ENCODE peak calls at places on chromosomes 3 and 15, in five cellular contexts. J, K, W, V and O are unnamed samples.

GRCh38 chr3:4504340-4505261 is 11.5 kb downstream of the ITPR1 start:
- DNase-seq in J (peak; percentile 72), K (no peak), W (no peak), V (no peak), O (peak; percentile 20)

GRCh38 chr3:30418443-30418842 is 188.0 kb upstream of the TGFBR2 start:
- DNase-seq in J (no peak), K (no peak), W (no peak), V (no peak), O (no peak)

GRCh38 chr3:194930439-194931204 is 244.9 kb downstream of the FAM43A start:
- DNase-seq in J (no peak), K (peak; percentile 58), W (no peak), V (peak; percentile 13), O (no peak)

GRCh38 chr3:69838217-69838616 is 99.0 kb downstream of the MITF start:
- DNase-seq in J (no peak), K (peak; percentile 86), W (no peak), V (peak; percentile 94), O (no peak)

GRCh38 chr3:106629215-106629832 is 747.9 kb upstream of the CCDC54 start:
- DNase-seq in J (no peak), K (no peak), W (no peak), V (no peak), O (no peak)

GRCh38 chr3:170178631-170179030 is 2.9 kb downstream of the PHC3 start:
- DNase-seq in J (no peak), K (no peak), W (no peak), V (no peak), O (peak; percentile 17)

GRCh38 chr3:132288357-132288756 is 28.9 kb upstream of the ACP3 start:
- DNase-seq in J (no peak), K (peak; percentile 31), W (no peak), V (no peak), O (no peak)

GRCh38 chr3:28286595-28286994 is 45.2 kb downstream of the CMC1 start:
- DNase-seq in J (no peak), K (no peak), W (no peak), V (no peak), O (no peak)

GRCh38 chr15:43735402-43735801 is 10.8 kb upstream of the PDIA3 start:
- DNase-seq in J (no peak), K (no peak), W (no peak), V (no peak), O (no peak)

GRCh38 chr3:52318186-52318793 is 2.2 kb downstream of the DNAH1 start:
- DNase-seq in J (no peak), K (no peak), W (no peak), V (no peak), O (no peak)

GRCh38 chr15:78149805-78150751 is 916 bp downstream of the IDH3A start:
- DNase-seq in J (peak; percentile 16), K (no peak), W (no peak), V (no peak), O (no peak)

GRCh38 chr3:66302288-66302687 is 81.5 kb downstream of the SLC25A26 start:
- DNase-seq in J (no peak), K (peak; percentile 4), W (no peak), V (no peak), O (no peak)

GRCh38 chr3:125123455-125123854 is 67.7 kb upstream of the HEG1 start:
- DNase-seq in J (no peak), K (no peak), W (no peak), V (no peak), O (no peak)

GRCh38 chr3:47418167-47419082 is 37.6 kb downstream of the PTPN23 start:
- DNase-seq in J (no peak), K (no peak), W (no peak), V (no peak), O (no peak)

GRCh38 chr3:122353215-122353614 is 28.2 kb downstream of the CSTA start:
- DNase-seq in J (no peak), K (no peak), W (no peak), V (no peak), O (no peak)

GRCh38 chr3:128326051-128326823 is 140.5 kb downstream of the DNAJB8 start:
- DNase-seq in J (no peak), K (no peak), W (no peak), V (no peak), O (no peak)

GRCh38 chr3:31670722-31671121 is 138.0 kb downstream of the STT3B start:
- DNase-seq in J (no peak), K (no peak), W (no peak), V (no peak), O (no peak)

GRCh38 chr3:123180791-123181190 is 21.0 kb upstream of the SEC22A start:
- DNase-seq in J (no peak), K (no peak), W (no peak), V (no peak), O (no peak)

GRCh38 chr3:171351676-171352075 is 108.5 kb downstream of the TNIK start:
- DNase-seq in J (no peak), K (peak; percentile 96), W (no peak), V (peak; percentile 60), O (no peak)

GRCh38 chr3:179432021-179432420 is 19.2 kb downstream of the GNB4 start:
- DNase-seq in J (peak; percentile 26), K (no peak), W (no peak), V (no peak), O (no peak)

GRCh38 chr15:29676961-29677402 is 145.3 kb downstream of the TJP1 start:
- DNase-seq in J (no peak), K (peak; percentile 58), W (no peak), V (no peak), O (no peak)

GRCh38 chr15:27392163-27392562 is 421.2 kb downstream of the GABRG3 start:
- DNase-seq in J (no peak), K (no peak), W (no peak), V (no peak), O (no peak)

GRCh38 chr15:67495585-67495984 is 25.3 kb upstream of the C15orf61 start:
- DNase-seq in J (no peak), K (no peak), W (no peak), V (no peak), O (no peak)

GRCh38 chr3:67384790-67385397 is 269.5 kb downstream of the SUCLG2 start:
- DNase-seq in J (peak; percentile 27), K (peak; percentile 24), W (no peak), V (peak; percentile 13), O (peak; percentile 24)

GRCh38 chr3:44326515-44326914 is 12.1 kb upstream of the TCAIM start:
- DNase-seq in J (no peak), K (no peak), W (no peak), V (no peak), O (no peak)

GRCh38 chr3:138946554-138947302 is at the start of the genes FOXL2 and FOXL2NB:
- DNase-seq in J (no peak), K (no peak), W (no peak), V (no peak), O (no peak)

GRCh38 chr3:112519424-112520001 is 20.2 kb upstream of the BTLA start:
- DNase-seq in J (peak; percentile 38), K (peak; percentile 90), W (no peak), V (peak; percentile 50), O (no peak)

GRCh38 chr15:87829651-87830050 is 426.9 kb downstream of the NTRK3 start:
- DNase-seq in J (no peak), K (no peak), W (no peak), V (no peak), O (no peak)

GRCh38 chr3:58670506-58671125 is 4.0 kb upstream of the FAM3D start:
- DNase-seq in J (no peak), K (no peak), W (no peak), V (no peak), O (no peak)

GRCh38 chr3:38576131-38577088 is 73.1 kb downstream of the SCN5A start:
- DNase-seq in J (peak; percentile 4), K (no peak), W (no peak), V (no peak), O (no peak)

GRCh38 chr3:62672270-62672987 is 202.8 kb downstream of the CADPS start:
- DNase-seq in J (no peak), K (no peak), W (no peak), V (no peak), O (no peak)

GRCh38 chr3:131535131-131535530 is 32.4 kb upstream of the MRPL3 start:
- DNase-seq in J (no peak), K (no peak), W (no peak), V (no peak), O (no peak)

GRCh38 chr15:64003182-64003581 is 43.1 kb downstream of the DAPK2 start:
- DNase-seq in J (no peak), K (no peak), W (no peak), V (no peak), O (no peak)

GRCh38 chr3:120174811-120175210 is 80.6 kb upstream of the GSK3B start:
- DNase-seq in J (no peak), K (no peak), W (no peak), V (no peak), O (no peak)

GRCh38 chr15:67019886-67020520 is 45.4 kb upstream of the SMAD3 start:
- DNase-seq in J (no peak), K (no peak), W (no peak), V (no peak), O (no peak)

GRCh38 chr3:136277634-136278033 is 27.5 kb downstream of the PCCB start:
- DNase-seq in J (no peak), K (no peak), W (no peak), V (no peak), O (no peak)